ENCODE peak calls at places on chromosomes 16 and 17, in seven cellular contexts. Q, N, T, X, I, D and V are unnamed samples.

GRCh38 chr17:51076821-51077220 is 43.8 kb downstream of the SPAG9 start:
- DNase-seq in Q (no peak), N (no peak), T (no peak), X (no peak), I (no peak), D (no peak), V (no peak)

GRCh38 chr16:1786242-1787055 is 3.7 kb downstream of the NUBP2 start:
- DNase-seq in Q (no peak), N (peak; percentile 3), T (peak; percentile 16), X (peak; percentile 27), I (no peak), D (no peak), V (peak; percentile 3)

GRCh38 chr17:77609553-77610517 is 348.7 kb upstream of the TNRC6C start:
- DNase-seq in Q (no peak), N (no peak), T (peak; percentile 68), X (no peak), I (peak; percentile 54), D (peak; percentile 64), V (no peak)

GRCh38 chr16:73615256-73615655 is 567.3 kb upstream of the ZFHX3 start:
- DNase-seq in Q (no peak), N (no peak), T (no peak), X (no peak), I (no peak), D (no peak), V (no peak)

GRCh38 chr17:78140169-78141051 is 5.8 kb upstream of the C17orf99 start:
- DNase-seq in Q (peak; percentile 81), N (peak; percentile 92), T (peak; percentile 83), X (peak; percentile 94), I (peak; percentile 96), D (peak; percentile 97), V (peak; percentile 84)

GRCh38 chr17:78665952-78666920 is 89.0 kb upstream of the DNAH17 start:
- DNase-seq in Q (peak; percentile 67), N (no peak), T (no peak), X (peak; percentile 51), I (peak; percentile 17), D (no peak), V (peak; percentile 68)

GRCh38 chr16:49838361-49838638 is 17.6 kb downstream of the ZNF423 start:
- DNase-seq in Q (no peak), N (no peak), T (no peak), X (no peak), I (no peak), D (no peak), V (no peak)

GRCh38 chr16:27242868-27243590 is 25.5 kb downstream of the NSMCE1 start:
- DNase-seq in Q (no peak), N (peak; percentile 49), T (peak; percentile 42), X (peak; percentile 65), I (no peak), D (no peak), V (peak; percentile 39)

GRCh38 chr16:8173111-8173644 is 417.1 kb downstream of the TMEM114 start:
- DNase-seq in Q (peak; percentile 56), N (peak; percentile 81), T (peak; percentile 14), X (peak; percentile 73), I (peak; percentile 81), D (peak; percentile 22), V (peak; percentile 76)

GRCh38 chr16:10833271-10833670 is 14.7 kb upstream of the TVP23A start:
- DNase-seq in Q (no peak), N (no peak), T (no peak), X (no peak), I (no peak), D (no peak), V (no peak)

GRCh38 chr17:83117594-83117993 is 38.2 kb downstream of the METRNL start:
- DNase-seq in Q (no peak), N (no peak), T (no peak), X (no peak), I (peak; percentile 55), D (no peak), V (no peak)

GRCh38 chr17:43905985-43906852 is 1.1 kb downstream of the MPP2 start:
- DNase-seq in Q (peak; percentile 83), N (peak; percentile 75), T (peak; percentile 81), X (peak; percentile 78), I (peak; percentile 40), D (no peak), V (peak; percentile 62)

GRCh38 chr16:13113786-13114185 is 212.4 kb downstream of the SHISA9 start:
- DNase-seq in Q (no peak), N (no peak), T (no peak), X (no peak), I (no peak), D (no peak), V (no peak)

GRCh38 chr17:46896991-46897390 is 26.0 kb upstream of the GOSR2 start:
- DNase-seq in Q (no peak), N (no peak), T (no peak), X (no peak), I (no peak), D (no peak), V (no peak)

GRCh38 chr16:17070882-17071592 is 399.7 kb downstream of the XYLT1 start:
- DNase-seq in Q (no peak), N (peak; percentile 48), T (peak; percentile 30), X (no peak), I (peak; percentile 81), D (peak; percentile 79), V (peak; percentile 5)

GRCh38 chr17:9053406-9053805 is 32.1 kb downstream of the NTN1 start:
- DNase-seq in Q (no peak), N (no peak), T (no peak), X (no peak), I (no peak), D (no peak), V (no peak)
- TF ChIP-seq CTCF in Q (no peak), N (no peak), T (no peak), X (no peak), I (no peak), D (no peak), V (no peak)

GRCh38 chr17:40361925-40362695 is 2.4 kb downstream of the GJD3 start:
- DNase-seq in Q (no peak), N (no peak), T (no peak), X (no peak), I (no peak), D (no peak), V (no peak)

GRCh38 chr17:40364121-40364861 is at the start of gene GJD3:
- DNase-seq in Q (peak; percentile 50), N (no peak), T (no peak), X (no peak), I (no peak), D (no peak), V (no peak)

GRCh38 chr17:40363480-40363838 is 1.1 kb downstream of the GJD3 start:
- DNase-seq in Q (peak; percentile 43), N (no peak), T (no peak), X (peak; percentile 59), I (peak; percentile 53), D (no peak), V (no peak)

GRCh38 chr17:40361063-40361924 is 3.2 kb downstream of the GJD3 start:
- DNase-seq in Q (no peak), N (no peak), T (no peak), X (peak; percentile 8), I (no peak), D (no peak), V (no peak)

DNA sequence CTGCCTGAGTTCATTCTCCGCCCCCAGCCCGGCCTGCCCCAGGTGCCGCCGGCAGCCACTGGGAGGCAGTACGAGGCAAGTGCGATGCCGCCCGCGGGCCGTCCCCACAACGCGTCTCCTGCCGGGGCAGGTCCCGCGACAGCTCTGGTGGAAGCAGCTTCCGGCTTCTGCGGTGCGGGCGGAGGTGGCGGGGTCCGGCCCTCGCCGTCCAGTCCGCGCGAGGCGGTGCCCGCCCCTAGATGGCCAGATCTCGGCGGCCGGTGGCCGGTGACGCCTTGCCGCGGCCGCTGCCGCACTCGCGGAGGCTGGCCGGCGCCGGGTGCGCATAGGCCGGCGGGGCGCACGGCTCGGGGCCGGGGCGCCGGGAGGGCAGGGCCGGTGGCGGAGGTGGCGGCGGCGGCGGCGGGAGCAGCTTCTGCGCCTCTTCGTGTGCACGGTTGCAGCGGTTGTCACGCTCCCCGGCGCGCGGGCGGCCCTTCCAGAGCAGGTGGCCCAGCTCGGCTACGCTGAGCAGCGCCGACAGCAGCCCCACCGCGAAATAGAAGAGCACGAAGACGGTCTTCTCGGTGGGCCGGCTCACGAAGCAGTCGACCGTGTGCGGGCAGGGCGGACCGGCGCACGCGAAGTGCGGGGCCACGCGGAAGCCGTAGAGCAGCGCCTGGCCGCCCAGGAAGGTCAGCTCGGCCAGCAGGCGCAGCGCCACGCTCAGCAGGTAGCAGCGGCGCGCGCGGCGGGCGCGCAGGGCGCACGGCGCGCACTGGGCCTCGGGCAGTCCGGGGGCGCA is 1.6 kb downstream of the GJD3 start:
- DNase-seq in Q (peak; percentile 54), N (peak; percentile 84), T (no peak), X (peak; percentile 74), I (peak; percentile 90), D (peak; percentile 92), V (peak; percentile 88)
- TF ChIP-seq CTCF in Q (peak; percentile 45), N (peak; percentile 50), T (peak; percentile 41), X (peak; percentile 45), I (peak; percentile 74), D (peak; percentile 90), V (peak; percentile 42)

GRCh38 chr17:27532269-27533067 is 76.2 kb downstream of the KSR1 start:
- DNase-seq in Q (no peak), N (no peak), T (no peak), X (peak; percentile 36), I (peak; percentile 99), D (no peak), V (no peak)

GRCh38 chr17:27531469-27531948 is 75.3 kb downstream of the KSR1 start:
- DNase-seq in Q (no peak), N (no peak), T (no peak), X (no peak), I (peak; percentile 79), D (peak; percentile 45), V (no peak)

GRCh38 chr17:27530791-27531391 is 74.6 kb downstream of the KSR1 start:
- DNase-seq in Q (no peak), N (no peak), T (no peak), X (no peak), I (peak; percentile 96), D (no peak), V (no peak)

GRCh38 chr17:27526603-27527002 is 70.4 kb downstream of the KSR1 start:
- DNase-seq in Q (peak; percentile 35), N (peak; percentile 30), T (no peak), X (no peak), I (peak; percentile 84), D (peak; percentile 48), V (peak; percentile 32)

GRCh38 chr17:27529230-27529796 is 73.1 kb downstream of the KSR1 start:
- DNase-seq in Q (no peak), N (no peak), T (no peak), X (no peak), I (peak; percentile 92), D (no peak), V (no peak)
- TF ChIP-seq CTCF in Q (no peak), N (no peak), T (no peak), X (no peak), I (peak; percentile 18), D (no peak), V (no peak)

GRCh38 chr16:46691720-46692119 is 2.3 kb downstream of the ORC6 start:
- DNase-seq in Q (no peak), N (no peak), T (no peak), X (no peak), I (no peak), D (no peak), V (no peak)

GRCh38 chr16:46688101-46688656 is 799 bp downstream of the VPS35 start:
- DNase-seq in Q (peak; percentile 31), N (no peak), T (no peak), X (peak; percentile 52), I (peak; percentile 89), D (no peak), V (no peak)

GRCh38 chr16:46688657-46689491 is at the start of gene VPS35:
- DNase-seq in Q (peak; percentile 99), N (peak; percentile 100), T (peak; percentile 99), X (peak; percentile 99), I (peak; percentile 99), D (peak; percentile 96), V (peak; percentile 100)

GRCh38 chr16:46689492-46690280 is at the start of gene ORC6:
- DNase-seq in Q (peak; percentile 98), N (peak; percentile 99), T (peak; percentile 95), X (peak; percentile 98), I (peak; percentile 98), D (peak; percentile 96), V (peak; percentile 95)

GRCh38 chr16:46690281-46691178 is 1.1 kb downstream of the ORC6 start:
- DNase-seq in Q (no peak), N (no peak), T (no peak), X (no peak), I (peak; percentile 25), D (no peak), V (peak; percentile 14)
- TF ChIP-seq CTCF in Q (no peak), N (no peak), T (no peak), X (no peak), I (no peak), D (no peak), V (no peak)